ENCODE peak calls at places on chromosomes 4 and X, in seven cellular contexts. One of them, this sample, is unnamed.

GRCh38 chrX:40984962-40985361 is 100.3 kb upstream of the USP9X start:
- DNase-seq in neural progenitor cell: no peak
- DNase-seq in GM12864: no peak
- DNase-seq in astrocyte of the cerebellum: no peak
- DNase-seq in fibroblast of lung: no peak
- DNase-seq in esophagus squamous epithelium: no peak
- DNase-seq in HFF-Myc: no peak
- DNase-seq in this sample: no peak

GRCh38 chrX:153885968-153886903 is at the start of gene L1CAM:
- DNase-seq in neural progenitor cell: peak; percentile 64
- DNase-seq in GM12864: no peak
- DNase-seq in astrocyte of the cerebellum: no peak
- DNase-seq in fibroblast of lung: no peak
- DNase-seq in esophagus squamous epithelium: no peak
- DNase-seq in HFF-Myc: no peak
- DNase-seq in this sample: peak; percentile 3

GRCh38 chrX:28124416-28124815 is 143.2 kb upstream of the DCAF8L1 start:
- DNase-seq in neural progenitor cell: no peak
- DNase-seq in GM12864: no peak
- DNase-seq in astrocyte of the cerebellum: no peak
- DNase-seq in fibroblast of lung: no peak
- DNase-seq in esophagus squamous epithelium: no peak
- DNase-seq in HFF-Myc: no peak
- DNase-seq in this sample: no peak

GRCh38 chr4:114811564-114812360 is 213.2 kb downstream of the UGT8 start:
- DNase-seq in neural progenitor cell: no peak
- DNase-seq in GM12864: no peak
- DNase-seq in astrocyte of the cerebellum: no peak
- DNase-seq in fibroblast of lung: no peak
- DNase-seq in esophagus squamous epithelium: no peak
- DNase-seq in HFF-Myc: no peak
- DNase-seq in this sample: no peak

GRCh38 chrX:153477039-153477438 is 6.7 kb upstream of the HAUS7 start:
- DNase-seq in neural progenitor cell: no peak
- DNase-seq in GM12864: no peak
- DNase-seq in astrocyte of the cerebellum: no peak
- DNase-seq in fibroblast of lung: peak; percentile 30
- DNase-seq in esophagus squamous epithelium: no peak
- DNase-seq in HFF-Myc: peak; percentile 60
- DNase-seq in this sample: no peak

GRCh38 chr4:110049951-110050925 is 137.6 kb downstream of the EGF start:
- DNase-seq in neural progenitor cell: peak; percentile 60
- DNase-seq in GM12864: peak; percentile 21
- DNase-seq in astrocyte of the cerebellum: peak; percentile 31
- DNase-seq in fibroblast of lung: peak; percentile 65
- DNase-seq in esophagus squamous epithelium: no peak
- DNase-seq in HFF-Myc: peak; percentile 15
- DNase-seq in this sample: no peak

GRCh38 chr4:180437601-180438000 is 1805.6 kb upstream of the TENM3 start:
- DNase-seq in neural progenitor cell: no peak
- DNase-seq in GM12864: no peak
- DNase-seq in astrocyte of the cerebellum: no peak
- DNase-seq in fibroblast of lung: no peak
- DNase-seq in esophagus squamous epithelium: no peak
- DNase-seq in HFF-Myc: no peak
- DNase-seq in this sample: no peak

GRCh38 chr4:139988863-139989765 is 164.9 kb downstream of the MAML3 start:
- DNase-seq in neural progenitor cell: peak; percentile 34
- DNase-seq in GM12864: no peak
- DNase-seq in astrocyte of the cerebellum: peak; percentile 93
- DNase-seq in fibroblast of lung: peak; percentile 91
- DNase-seq in esophagus squamous epithelium: no peak
- DNase-seq in HFF-Myc: peak; percentile 93
- DNase-seq in this sample: no peak

GRCh38 chrX:135114392-135114791 is 5.9 kb downstream of the ETDB start:
- DNase-seq in neural progenitor cell: no peak
- DNase-seq in GM12864: peak; percentile 44
- DNase-seq in astrocyte of the cerebellum: no peak
- DNase-seq in fibroblast of lung: no peak
- DNase-seq in esophagus squamous epithelium: no peak
- DNase-seq in HFF-Myc: no peak
- DNase-seq in this sample: peak; percentile 53

GRCh38 chrX:108366644-108367406 is 71.4 kb downstream of the COL4A6 start:
- DNase-seq in neural progenitor cell: peak; percentile 41
- DNase-seq in GM12864: no peak
- DNase-seq in astrocyte of the cerebellum: no peak
- DNase-seq in fibroblast of lung: no peak
- DNase-seq in esophagus squamous epithelium: no peak
- DNase-seq in HFF-Myc: no peak
- DNase-seq in this sample: no peak

GRCh38 chr4:8830056-8830455 is 41.6 kb downstream of the HMX1 start:
- DNase-seq in neural progenitor cell: no peak
- DNase-seq in GM12864: no peak
- DNase-seq in astrocyte of the cerebellum: no peak
- DNase-seq in fibroblast of lung: no peak
- DNase-seq in esophagus squamous epithelium: no peak
- DNase-seq in HFF-Myc: no peak
- DNase-seq in this sample: no peak

GRCh38 chr4:158826882-158827281 is 58.1 kb downstream of the FNIP2 start:
- DNase-seq in neural progenitor cell: no peak
- DNase-seq in GM12864: no peak
- DNase-seq in astrocyte of the cerebellum: no peak
- DNase-seq in fibroblast of lung: no peak
- DNase-seq in esophagus squamous epithelium: no peak
- DNase-seq in HFF-Myc: no peak
- DNase-seq in this sample: no peak

DNA sequence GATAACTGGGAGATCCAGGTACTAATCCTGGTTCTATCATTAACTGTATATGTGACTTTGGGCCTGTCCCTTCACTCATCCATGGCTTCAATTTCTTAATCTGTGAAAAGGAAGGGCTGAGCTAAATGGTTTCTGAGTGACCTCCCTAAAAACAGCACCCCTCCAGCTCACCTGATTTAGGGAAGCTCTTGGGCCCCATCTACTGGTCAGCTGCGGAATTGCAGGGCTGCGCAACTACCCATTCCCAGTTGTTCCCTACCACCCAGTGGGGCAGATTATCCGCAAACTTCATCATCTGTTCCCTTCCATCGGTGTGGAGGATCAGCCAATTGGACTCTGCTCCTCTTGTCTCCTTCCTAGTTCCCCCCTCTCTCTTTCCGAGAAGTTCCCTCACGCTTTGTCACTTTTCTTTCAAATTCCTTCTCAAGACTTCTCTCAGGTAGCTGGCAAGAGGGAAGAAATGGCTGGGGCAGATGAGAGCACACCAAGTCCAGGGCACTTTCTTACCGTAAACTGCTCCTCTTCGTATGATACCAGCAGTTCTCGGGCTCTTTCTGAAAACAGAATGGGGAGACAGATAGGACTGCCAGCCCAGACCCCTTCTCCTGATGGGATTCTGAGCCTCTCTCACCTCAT is 5.8 kb downstream of the LAS1L start:
- DNase-seq in neural progenitor cell: peak; percentile 50
- DNase-seq in GM12864: no peak
- DNase-seq in astrocyte of the cerebellum: no peak
- DNase-seq in fibroblast of lung: peak; percentile 21
- DNase-seq in esophagus squamous epithelium: no peak
- DNase-seq in HFF-Myc: no peak
- DNase-seq in this sample: no peak
- TF ChIP-seq CTCF in neural progenitor cell: peak; percentile 90
- TF ChIP-seq CTCF in GM12864: peak; percentile 98
- TF ChIP-seq CTCF in astrocyte of the cerebellum: peak; percentile 99
- TF ChIP-seq CTCF in fibroblast of lung: peak; percentile 95
- TF ChIP-seq CTCF in esophagus squamous epithelium: peak; percentile 94
- TF ChIP-seq CTCF in HFF-Myc: peak; percentile 95
- TF ChIP-seq CTCF in this sample: peak; percentile 100

DNA sequence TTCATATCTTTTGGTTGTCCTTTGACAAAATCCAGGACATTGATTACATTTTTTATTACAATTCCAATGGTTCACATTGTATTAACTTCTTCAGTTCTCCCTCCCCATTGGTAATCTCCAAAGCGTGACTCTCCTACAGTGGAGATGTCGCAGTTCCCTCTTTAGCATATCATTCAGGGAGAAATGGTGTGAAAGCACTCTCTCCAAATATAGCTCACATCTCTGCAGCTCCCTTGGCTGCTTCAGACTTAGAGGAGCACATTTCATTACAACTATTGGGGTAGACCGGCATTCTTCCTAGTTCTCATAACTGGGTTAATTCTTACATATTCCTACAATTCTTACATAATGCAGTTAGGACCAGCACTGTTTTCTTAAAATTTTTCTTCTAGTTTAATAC is 25.3 kb downstream of the RNF150 start:
- DNase-seq in neural progenitor cell: no peak
- DNase-seq in GM12864: no peak
- DNase-seq in astrocyte of the cerebellum: no peak
- DNase-seq in fibroblast of lung: no peak
- DNase-seq in esophagus squamous epithelium: no peak
- DNase-seq in HFF-Myc: no peak
- DNase-seq in this sample: no peak
- H3K4me3 ChIP-seq in neural progenitor cell: no peak overlapping the region
- H3K4me3 ChIP-seq in GM12864: no peak overlapping the region
- H3K4me3 ChIP-seq in astrocyte of the cerebellum: no peak overlapping the region
- H3K4me3 ChIP-seq in fibroblast of lung: no peak overlapping the region
- H3K4me3 ChIP-seq in esophagus squamous epithelium: no peak overlapping the region
- H3K4me3 ChIP-seq in HFF-Myc: no peak overlapping the region
- H3K4me3 ChIP-seq in this sample: no peak overlapping the region

DNA sequence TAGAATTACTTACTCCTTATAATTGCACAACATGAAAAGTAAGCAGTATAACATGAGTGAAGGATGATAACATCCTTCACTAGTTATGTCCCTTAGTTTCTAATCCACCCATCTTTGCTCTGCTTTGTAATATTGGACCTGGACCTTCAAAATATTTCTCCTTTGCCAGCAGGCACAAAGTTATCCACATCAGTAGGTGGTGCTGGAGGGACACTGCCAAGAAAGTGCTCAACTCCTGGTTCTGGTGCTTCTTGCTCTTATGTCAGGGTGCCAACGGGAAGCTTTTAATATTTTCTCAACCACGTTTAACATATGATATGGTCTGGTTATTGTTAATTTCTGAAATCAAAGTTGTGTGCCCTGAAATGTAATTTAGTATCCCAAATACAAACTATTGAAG is 49.1 kb downstream of the TMEM165 start:
- DNase-seq in neural progenitor cell: peak; percentile 24
- DNase-seq in GM12864: no peak
- DNase-seq in astrocyte of the cerebellum: no peak
- DNase-seq in fibroblast of lung: peak; percentile 61
- DNase-seq in esophagus squamous epithelium: no peak
- DNase-seq in HFF-Myc: no peak
- DNase-seq in this sample: no peak
- TF ChIP-seq CTCF in neural progenitor cell: peak; percentile 45
- TF ChIP-seq CTCF in GM12864: peak; percentile 30
- TF ChIP-seq CTCF in astrocyte of the cerebellum: peak; percentile 45
- TF ChIP-seq CTCF in fibroblast of lung: peak; percentile 59
- TF ChIP-seq CTCF in esophagus squamous epithelium: no peak
- TF ChIP-seq CTCF in HFF-Myc: peak; percentile 20
- TF ChIP-seq CTCF in this sample: peak; percentile 30

DNA sequence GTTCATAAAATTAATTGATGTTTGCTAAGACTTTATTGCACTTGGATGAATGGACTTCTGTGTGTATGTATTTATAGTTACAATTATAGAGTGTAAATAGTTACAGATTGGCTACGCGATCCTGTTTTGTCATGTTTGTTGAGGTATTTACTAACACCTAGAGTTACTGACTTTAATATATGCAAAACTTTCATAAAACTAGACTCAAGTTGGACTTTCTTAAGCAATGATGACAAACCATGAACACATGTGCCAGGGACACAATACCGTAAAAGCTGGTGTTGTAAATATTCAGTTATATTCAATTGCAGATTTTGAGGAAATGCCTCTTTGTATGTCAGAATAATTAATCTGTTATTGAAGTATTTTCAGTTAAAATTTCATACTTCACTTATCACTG is 6.1 kb downstream of the GRIA2 start:
- DNase-seq in neural progenitor cell: no peak
- DNase-seq in GM12864: no peak
- DNase-seq in astrocyte of the cerebellum: no peak
- DNase-seq in fibroblast of lung: no peak
- DNase-seq in esophagus squamous epithelium: no peak
- DNase-seq in HFF-Myc: no peak
- DNase-seq in this sample: no peak
- H3K4me3 ChIP-seq in neural progenitor cell: no peak overlapping the region
- H3K4me3 ChIP-seq in GM12864: no peak overlapping the region
- H3K4me3 ChIP-seq in astrocyte of the cerebellum: no peak overlapping the region
- H3K4me3 ChIP-seq in fibroblast of lung: no peak overlapping the region
- H3K4me3 ChIP-seq in esophagus squamous epithelium: no peak overlapping the region
- H3K4me3 ChIP-seq in HFF-Myc: no peak overlapping the region
- H3K4me3 ChIP-seq in this sample: no peak overlapping the region

DNA sequence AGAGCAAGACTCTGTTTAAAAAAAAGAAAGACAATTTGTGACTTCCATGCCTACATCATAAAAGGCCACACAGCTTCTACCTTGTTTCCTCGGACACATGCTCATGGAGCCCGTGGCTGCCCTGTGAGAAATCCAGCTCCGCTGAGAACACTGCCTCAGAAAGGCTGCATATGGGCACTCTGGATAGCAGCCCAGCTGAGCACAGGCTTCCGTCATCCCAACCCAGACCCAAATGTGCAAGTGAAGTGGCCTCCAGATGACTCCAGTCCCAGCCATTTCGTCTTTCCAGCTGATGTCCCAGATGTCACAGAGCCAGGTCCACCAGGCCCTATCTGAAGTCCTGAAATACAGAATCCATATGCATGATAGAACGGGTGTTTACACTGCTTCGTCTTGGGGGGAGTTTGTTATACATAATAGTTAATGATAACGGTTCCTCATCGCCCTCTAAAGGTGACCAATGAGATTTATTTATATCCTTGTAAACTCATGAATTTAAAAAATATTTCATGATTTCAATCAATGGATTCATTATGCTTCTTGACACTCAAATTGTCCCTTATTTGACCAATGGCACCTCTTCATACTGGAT is 72.7 kb upstream of the TRIM2 start:
- DNase-seq in neural progenitor cell: no peak
- DNase-seq in GM12864: no peak
- DNase-seq in astrocyte of the cerebellum: no peak
- DNase-seq in fibroblast of lung: peak; percentile 36
- DNase-seq in esophagus squamous epithelium: no peak
- DNase-seq in HFF-Myc: no peak
- DNase-seq in this sample: no peak
- TF ChIP-seq CTCF in neural progenitor cell: peak; percentile 33
- TF ChIP-seq CTCF in GM12864: no peak
- TF ChIP-seq CTCF in astrocyte of the cerebellum: peak; percentile 20
- TF ChIP-seq CTCF in fibroblast of lung: no peak
- TF ChIP-seq CTCF in esophagus squamous epithelium: no peak
- TF ChIP-seq CTCF in HFF-Myc: no peak
- TF ChIP-seq CTCF in this sample: no peak

GRCh38 chr4:76601791-76602190 is 166.8 kb downstream of the SHROOM3 start:
- DNase-seq in neural progenitor cell: no peak
- DNase-seq in GM12864: no peak
- DNase-seq in astrocyte of the cerebellum: no peak
- DNase-seq in fibroblast of lung: no peak
- DNase-seq in esophagus squamous epithelium: no peak
- DNase-seq in HFF-Myc: no peak
- DNase-seq in this sample: no peak
- H3K4me3 ChIP-seq in neural progenitor cell: no peak overlapping the region
- H3K4me3 ChIP-seq in GM12864: no peak overlapping the region
- H3K4me3 ChIP-seq in astrocyte of the cerebellum: no peak overlapping the region
- H3K4me3 ChIP-seq in fibroblast of lung: no peak overlapping the region
- H3K4me3 ChIP-seq in esophagus squamous epithelium: no peak overlapping the region
- H3K4me3 ChIP-seq in HFF-Myc: no peak overlapping the region
- H3K4me3 ChIP-seq in this sample: no peak overlapping the region